ENCODE peak calls at places on chromosome 5, in four cellular contexts. I is HCT116, A is caudate nucleus, T is fibroblast of lung. O is an unnamed sample.

GRCh38 chr5:81626524-81626923 is 124.4 kb downstream of the SSBP2 start:
- DNase-seq in T (peak), I (peak), A (no peak), O (peak)

GRCh38 chr5:103617090-103617489 is 54.5 kb upstream of the NUDT12 start:
- DNase-seq in T (no peak), I (no peak), A (no peak), O (no peak)

GRCh38 chr5:82754759-82755158 is 322.4 kb downstream of the TMEM167A start:
- DNase-seq in T (no peak), A (no peak), I (no peak), O (no peak)

GRCh38 chr5:55472642-55473041 is 62.1 kb downstream of the PLPP1 start:
- DNase-seq in T (no peak), I (no peak), A (no peak), O (no peak)

GRCh38 chr5:27316283-27316675 is 277.9 kb upstream of the CDH9 start:
- DNase-seq in I (no peak), A (no peak), T (peak), O (no peak)

GRCh38 chr5:62593331-62593730 is 14.7 kb downstream of the LRRC70 start:
- DNase-seq in I (no peak), T (peak), A (no peak), O (no peak)

GRCh38 chr5:56166671-56167070 is 66.5 kb downstream of the ANKRD55 start:
- DNase-seq in A (no peak), I (no peak), T (no peak), O (no peak)

GRCh38 chr5:138748630-138749081 is 4.6 kb upstream of the CTNNA1 start:
- DNase-seq in A (no peak), T (peak), I (no peak), O (no peak)

GRCh38 chr5:88489433-88489832 is 220.8 kb upstream of the TMEM161B start:
- DNase-seq in I (no peak), T (no peak), A (no peak), O (no peak)

GRCh38 chr5:57232293-57233033 is 58.6 kb downstream of the GPBP1 start:
- DNase-seq in A (no peak), I (no peak), T (no peak), O (no peak)

GRCh38 chr5:57229315-57229714 is 55.5 kb downstream of the GPBP1 start:
- DNase-seq in A (no peak), T (no peak), I (no peak), O (no peak)

DNA sequence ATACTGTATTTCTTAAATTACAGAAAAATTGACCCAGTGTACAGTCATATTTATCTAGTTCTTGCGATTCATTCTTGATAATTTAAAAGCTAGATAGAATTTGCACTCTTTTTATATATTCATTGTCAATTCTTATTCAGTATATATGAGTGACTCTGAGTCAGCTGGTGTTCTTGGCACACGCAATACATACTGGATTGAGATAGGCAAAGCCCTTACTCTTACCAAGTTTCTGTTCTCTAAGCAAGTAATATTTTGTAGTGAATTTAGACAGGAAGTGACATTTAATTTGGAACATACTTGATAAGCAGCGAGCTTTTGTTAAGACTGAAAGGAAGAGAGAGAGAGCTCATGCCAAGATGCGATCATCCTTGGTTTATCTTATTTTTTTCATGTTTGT is 57.7 kb downstream of the GPBP1 start:
- DNase-seq in I (no peak), T (peak), A (no peak), O (no peak)
- H3K27ac ChIP-seq in I (no peak), T (no peak), A (no peak), O (peak)

GRCh38 chr5:73183000-73183399 is 10.0 kb downstream of the TMEM174 start:
- DNase-seq in T (no peak), I (no peak), A (no peak), O (no peak)
- H3K27ac ChIP-seq in T (no peak), I (no peak), A (no peak), O (no peak)

DNA sequence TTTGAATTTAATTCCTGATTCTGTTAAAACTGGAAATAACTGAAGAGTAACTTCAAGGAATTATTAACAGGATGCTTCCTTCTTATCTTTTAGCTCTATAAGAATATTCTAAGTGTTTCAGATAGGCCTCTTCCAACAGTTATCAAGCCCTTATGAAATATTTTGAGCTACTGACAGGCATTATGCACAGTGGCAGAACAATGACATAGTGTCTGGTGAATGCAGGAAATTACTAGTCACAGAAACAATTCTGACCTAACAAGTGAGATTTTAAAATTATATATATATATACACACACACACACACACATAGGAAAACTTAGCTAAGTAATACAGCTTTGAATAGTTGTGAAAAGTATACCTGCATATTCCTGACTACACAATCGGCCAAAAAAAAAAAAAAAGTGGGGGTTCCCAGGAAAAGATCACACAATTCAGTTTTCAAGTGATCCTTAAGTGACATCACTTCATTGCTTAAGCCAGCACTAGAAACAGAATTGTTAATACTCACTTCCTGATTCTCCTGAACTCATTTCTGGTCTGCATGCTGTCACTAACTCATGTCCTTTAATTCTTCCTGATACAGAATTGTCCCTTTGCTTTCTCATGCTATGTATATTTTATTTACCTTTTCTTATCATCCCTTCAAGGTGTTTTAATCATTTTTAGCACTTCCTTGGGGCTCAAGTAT is 77.3 kb downstream of the SLC25A46 start:
- DNase-seq in T (no peak), A (no peak), I (no peak), O (no peak)
- H3K27ac ChIP-seq in T (no peak), A (no peak), I (no peak), O (no peak)

GRCh38 chr5:143898381-143898780 is 86.4 kb downstream of the HMHB1 start:
- DNase-seq in I (no peak), T (no peak), A (no peak), O (no peak)
- H3K27ac ChIP-seq in I (no peak), T (no peak), A (no peak), O (no peak)

GRCh38 chr5:67262202-67262601 is 65.6 kb upstream of the CD180 start:
- DNase-seq in I (no peak), T (no peak), A (no peak), O (no peak)

GRCh38 chr5:67265951-67266350 is 69.4 kb upstream of the CD180 start:
- DNase-seq in T (peak), A (no peak), I (no peak), O (no peak)

GRCh38 chr5:67263656-67264055 is 67.1 kb upstream of the CD180 start:
- DNase-seq in A (no peak), T (no peak), I (no peak), O (no peak)

GRCh38 chr5:67262956-67263355 is 66.4 kb upstream of the CD180 start:
- DNase-seq in T (no peak), A (no peak), I (no peak), O (no peak)

GRCh38 chr5:67264056-67264455 is 67.5 kb upstream of the CD180 start:
- DNase-seq in A (no peak), I (no peak), T (no peak), O (no peak)
- H3K27ac ChIP-seq in A (no peak), I (no peak), T (no peak), O (no peak)

DNA sequence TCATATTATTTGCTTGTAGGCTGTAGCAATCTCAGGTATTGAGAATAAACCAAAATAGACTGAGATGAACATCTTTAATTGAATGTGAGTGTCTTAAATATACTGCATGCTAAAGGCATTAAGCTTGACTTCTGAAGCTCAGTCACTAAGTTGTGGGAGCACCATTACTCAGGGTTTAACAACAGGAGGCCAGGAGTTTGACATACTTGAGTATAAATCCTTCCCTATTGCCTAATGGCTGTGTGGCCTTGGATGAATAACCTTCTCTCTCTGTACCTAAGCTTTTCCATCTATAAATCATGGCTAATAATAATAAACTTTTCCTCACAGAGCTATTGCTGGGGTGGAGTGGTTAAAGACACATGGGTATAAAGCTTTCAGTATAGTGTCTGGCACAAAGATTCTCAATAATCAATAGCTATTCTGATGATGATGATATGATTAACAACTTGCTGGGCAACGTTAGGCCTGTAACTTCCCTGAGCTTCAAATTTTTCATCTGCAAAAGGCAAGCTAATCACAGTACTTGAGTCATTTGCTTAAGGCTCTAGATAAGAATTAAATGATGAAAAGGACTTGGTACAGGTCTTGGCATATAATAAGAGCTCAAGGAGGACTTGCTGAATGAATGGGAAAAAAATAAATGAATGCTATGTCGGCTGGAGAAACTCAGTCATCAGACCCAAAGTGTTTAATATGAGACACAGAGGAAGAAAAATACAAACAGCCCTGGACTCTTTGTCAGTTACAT is 174.0 kb upstream of the IL12B start:
- DNase-seq in I (no peak), T (peak), A (no peak), O (no peak)
- H3K27ac ChIP-seq in I (no peak), T (no peak), A (peak), O (no peak)

GRCh38 chr5:149851211-149851610 is 93.4 kb downstream of the PDE6A start:
- DNase-seq in A (no peak), T (no peak), I (no peak), O (no peak)

GRCh38 chr5:149849990-149850910 is 94.3 kb downstream of the PDE6A start:
- DNase-seq in I (no peak), A (no peak), T (no peak), O (no peak)

GRCh38 chr5:149847611-149848010 is 97.0 kb downstream of the PDE6A start:
- DNase-seq in I (no peak), A (no peak), T (no peak), O (no peak)

GRCh38 chr5:149846021-149846420 is 98.6 kb downstream of the PDE6A start:
- DNase-seq in T (no peak), I (no peak), A (no peak), O (no peak)

DNA sequence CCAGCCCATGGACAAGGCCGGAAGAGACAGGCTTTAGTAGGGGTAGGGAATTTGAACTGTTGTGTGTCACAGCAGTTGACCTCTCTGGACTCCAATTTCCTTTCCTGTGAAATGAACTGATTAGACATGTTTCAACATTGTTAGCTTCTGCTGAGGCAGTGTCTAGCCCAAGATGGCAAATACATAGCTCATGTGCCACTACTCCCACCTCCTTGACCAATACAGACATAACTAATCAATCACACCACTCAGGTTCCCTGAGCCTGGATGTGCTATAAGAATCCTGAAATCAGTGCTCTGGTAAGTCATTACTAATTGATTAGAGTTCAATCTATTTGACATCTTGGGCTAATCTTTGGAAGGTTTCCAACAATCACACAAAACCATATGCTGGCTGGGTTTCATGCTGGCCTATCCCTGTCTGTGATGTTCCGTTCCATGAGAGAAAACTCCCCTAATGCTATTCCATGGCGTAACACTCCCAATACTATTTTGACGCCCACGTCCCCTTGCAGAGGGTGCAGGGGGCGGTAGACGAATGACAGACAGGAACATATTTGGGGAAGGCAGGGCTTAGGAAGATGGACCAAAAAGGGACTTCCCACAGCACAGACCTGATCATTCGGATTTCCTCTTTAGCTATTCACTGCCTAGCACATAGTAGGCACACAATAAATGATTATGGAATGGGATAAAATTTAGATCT is 95.2 kb downstream of the PDE6A start:
- DNase-seq in A (no peak), I (no peak), T (no peak), O (no peak)
- H3K27ac ChIP-seq in A (no peak), I (no peak), T (no peak), O (no peak)

O was measured in epithelial cell of prostate.